ENCODE peak calls at places on chromosomes 16 and 17, in eight cellular contexts. I is NCI-H1436; K is stimulated activated CD8-positive, alpha-beta memory T cell treated with anti-CD3 and anti-CD28 coated beads, Interleukin-15, amount 100 ng/mL, for 1 hour; N is AG09319; T is mucosa of gallbladder; X is NCI-H446 treated with DMSO at 0.1 percent for 48 hours; F is caudate nucleus; J is stimulated activated CD4-positive, alpha-beta T cell treated with anti-CD3 and anti-CD28 coated beads, Interleukin-1b, Interleukin-23, amount 100 ng/mL, for 48 hours. V is an unnamed sample.
A peak's percentile ranks its signal among the peaks of the same experiment; 100 is the strongest.

GRCh38 chr17:4532860-4533521 is 22.2 kb downstream of the MYBBP1A start:
- DNase-seq in I (no peak), K (no peak), N (no peak), T (no peak), X (no peak), F (no peak), J (no peak), V (no peak)

GRCh38 chr16:24800586-24800985 is 45.2 kb upstream of the SLC5A11 start:
- DNase-seq in I (no peak), K (no peak), N (no peak), T (no peak), X (no peak), F (no peak), J (no peak), V (no peak)

GRCh38 chr16:52034830-52035229 is 512.1 kb downstream of the TOX3 start:
- DNase-seq in I (no peak), K (no peak), N (no peak), T (no peak), X (no peak), F (no peak), J (no peak), V (peak; percentile 7)

GRCh38 chr17:40548982-40549680 is 16.1 kb downstream of the CCR7 start:
- DNase-seq in I (peak; percentile 30), K (no peak), N (peak; percentile 93), T (peak; percentile 81), X (no peak), F (no peak), J (no peak), V (no peak)

GRCh38 chr16:27819356-27819755 is 244.2 kb downstream of the GSG1L start:
- DNase-seq in I (no peak), K (no peak), N (no peak), T (no peak), X (no peak), F (no peak), J (no peak), V (no peak)

GRCh38 chr17:12756786-12757185 is 32.5 kb upstream of the ARHGAP44 start:
- DNase-seq in I (no peak), K (no peak), N (no peak), T (no peak), X (no peak), F (no peak), J (no peak), V (no peak)

GRCh38 chr16:4694664-4695451 is 1.5 kb downstream of the NUDT16L1 start:
- DNase-seq in I (no peak), K (no peak), N (no peak), T (no peak), X (no peak), F (peak; percentile 48), J (no peak), V (peak; percentile 32)

GRCh38 chr16:31386157-31386984 is 6.8 kb upstream of the ITGAD start:
- DNase-seq in I (no peak), K (no peak), N (no peak), T (no peak), X (no peak), F (peak; percentile 27), J (peak; percentile 46), V (peak; percentile 73)

GRCh38 chr17:57722704-57723043 is 22.4 kb downstream of the CCDC182 start:
- DNase-seq in I (no peak), K (no peak), N (no peak), T (no peak), X (no peak), F (no peak), J (no peak), V (no peak)

GRCh38 chr17:12422632-12423031 is 243.1 kb upstream of the MYOCD start:
- DNase-seq in I (no peak), K (no peak), N (no peak), T (peak; percentile 13), X (no peak), F (no peak), J (no peak), V (no peak)

GRCh38 chr17:68319420-68320162 is 28.3 kb downstream of the ARSG start:
- DNase-seq in I (no peak), K (no peak), N (no peak), T (no peak), X (no peak), F (no peak), J (no peak), V (peak; percentile 62)

GRCh38 chr16:87674405-87674804 is 72.1 kb downstream of the JPH3 start:
- DNase-seq in I (no peak), K (no peak), N (no peak), T (no peak), X (no peak), F (no peak), J (no peak), V (no peak)

GRCh38 chr16:53612003-53612402 is 91.7 kb downstream of the RPGRIP1L start:
- DNase-seq in I (no peak), K (no peak), N (no peak), T (no peak), X (no peak), F (no peak), J (no peak), V (no peak)

GRCh38 chr17:7261377-7262191 is 694 bp downstream of the CLDN7 start:
- DNase-seq in I (no peak), K (no peak), N (no peak), T (no peak), X (no peak), F (no peak), J (no peak), V (no peak)

GRCh38 chr17:28173801-28174200 is 131.3 kb downstream of the NLK start:
- DNase-seq in I (no peak), K (no peak), N (no peak), T (no peak), X (no peak), F (no peak), J (no peak), V (peak; percentile 19)

GRCh38 chr16:87700406-87701065 is 65.2 kb downstream of the KLHDC4 start:
- DNase-seq in I (no peak), K (no peak), N (no peak), T (no peak), X (no peak), F (no peak), J (no peak), V (no peak)

GRCh38 chr16:85653226-85653917 is 35.4 kb downstream of the GINS2 start:
- DNase-seq in I (no peak), K (no peak), N (no peak), T (no peak), X (no peak), F (no peak), J (no peak), V (no peak)

GRCh38 chr16:55439101-55439690 is 39.8 kb upstream of the MMP2 start:
- DNase-seq in I (no peak), K (no peak), N (no peak), T (no peak), X (no peak), F (no peak), J (no peak), V (peak; percentile 62)

GRCh38 chr17:64648234-64648633 is 13.9 kb downstream of the SMURF2 start:
- DNase-seq in I (no peak), K (no peak), N (no peak), T (no peak), X (no peak), F (no peak), J (no peak), V (no peak)

GRCh38 chr16:4945560-4946502 is 8.9 kb upstream of the PPL start:
- DNase-seq in I (no peak), K (no peak), N (no peak), T (no peak), X (no peak), F (no peak), J (no peak), V (peak; percentile 62)

GRCh38 chr16:592518-593306 is 2.8 kb downstream of the RAB40C start:
- DNase-seq in I (peak; percentile 64), K (no peak), N (no peak), T (peak; percentile 58), X (no peak), F (peak; percentile 72), J (no peak), V (peak; percentile 96)

GRCh38 chr17:47316316-47316715 is 7.4 kb upstream of the EFCAB13 start:
- DNase-seq in I (no peak), K (no peak), N (no peak), T (peak; percentile 46), X (no peak), F (no peak), J (no peak), V (no peak)

GRCh38 chr16:83258366-83258765 is 549.4 kb upstream of the HSBP1 start:
- DNase-seq in I (no peak), K (no peak), N (no peak), T (no peak), X (no peak), F (no peak), J (no peak), V (no peak)

GRCh38 chr17:2027528-2028233 is 2.3 kb upstream of the DPH1 start:
- DNase-seq in I (no peak), K (no peak), N (no peak), T (no peak), X (no peak), F (no peak), J (no peak), V (no peak)

GRCh38 chr16:77674888-77675287 is 47.4 kb upstream of the NUDT7 start:
- DNase-seq in I (no peak), K (no peak), N (peak; percentile 30), T (no peak), X (no peak), F (no peak), J (no peak), V (no peak)